ENCODE peak calls at places on chromosomes 2 and 18, in four cellular contexts. B is CD8-positive, alpha-beta T cell; J is A549; H is fibroblast of lung. I is an unnamed sample.
A peak's percentile ranks its signal among the peaks of the same experiment; 100 is the strongest.

GRCh38 chr2:10097352-10098148 is 17.3 kb upstream of the CYS1 start:
- DNase-seq in H (peak; percentile 59), J (peak; percentile 97), B (no peak), I (peak; percentile 88)

GRCh38 chr2:112690853-112691390 is 29.9 kb upstream of the NT5DC4 start:
- DNase-seq in B (peak; percentile 81), H (peak; percentile 48), J (peak; percentile 48), I (peak; percentile 60)

GRCh38 chr2:238425979-238426567 is 654 bp upstream of the ASB1 start:
- DNase-seq in H (peak; percentile 40), B (peak; percentile 55), J (peak; percentile 54), I (no peak)

GRCh38 chr2:120110062-120110362 is 97.1 kb downstream of the EPB41L5 start:
- DNase-seq in B (no peak), J (no peak), H (no peak), I (no peak)

GRCh38 chr2:159144776-159145614 is 141.5 kb downstream of the WDSUB1 start:
- DNase-seq in B (no peak), J (no peak), H (no peak), I (no peak)

GRCh38 chr2:129103922-129104878 is 785.5 kb upstream of the HS6ST1 start:
- DNase-seq in J (no peak), B (no peak), H (no peak), I (no peak)

GRCh38 chr2:95353055-95353575 is 49.4 kb upstream of the FAHD2A start:
- DNase-seq in H (no peak), B (no peak), J (no peak), I (no peak)

GRCh38 chr2:60318544-60318943 is 234.9 kb downstream of the BCL11A start:
- DNase-seq in B (no peak), J (no peak), H (no peak), I (no peak)

GRCh38 chr2:188721231-188721630 is 252.9 kb upstream of the COL3A1 start:
- DNase-seq in H (peak; percentile 73), B (no peak), J (no peak), I (no peak)

GRCh38 chr2:190404487-190404886 is 3.7 kb upstream of the MFSD6 start:
- DNase-seq in B (no peak), H (no peak), J (no peak), I (peak; percentile 64)

GRCh38 chr2:127043367-127044164 is 63.4 kb downstream of the BIN1 start:
- DNase-seq in J (no peak), B (peak; percentile 42), H (no peak), I (no peak)

GRCh38 chr2:217261452-217261851 is 401.6 kb upstream of the TNP1 start:
- DNase-seq in B (no peak), J (no peak), H (no peak), I (no peak)

GRCh38 chr2:144443837-144444236 is 76.1 kb downstream of the ZEB2 start:
- DNase-seq in H (no peak), J (no peak), B (no peak), I (no peak)

GRCh38 chr18:58856881-58857280 is 7.8 kb upstream of the ZNF532 start:
- DNase-seq in B (no peak), H (peak; percentile 60), J (no peak), I (peak; percentile 27)

GRCh38 chr2:54814367-54815155 is 91.1 kb downstream of the EML6 start:
- DNase-seq in J (no peak), H (no peak), B (no peak), I (peak; percentile 34)

GRCh38 chr2:30629866-30630265 is 177.4 kb downstream of the CAPN13 start:
- DNase-seq in B (no peak), J (no peak), H (peak; percentile 23), I (no peak)

GRCh38 chr2:240604291-240604938 is 17.9 kb downstream of the CAPN10 start:
- DNase-seq in H (peak; percentile 65), B (no peak), J (peak; percentile 68), I (peak; percentile 33)

GRCh38 chr2:15673919-15674636 is 82.4 kb downstream of the DDX1 start:
- DNase-seq in B (no peak), J (no peak), H (peak; percentile 43), I (peak; percentile 16)

GRCh38 chr2:233584210-233584609 is 17.6 kb upstream of the USP40 start:
- DNase-seq in B (no peak), H (no peak), J (no peak), I (no peak)

GRCh38 chr2:7925506-7925905 is 756.4 kb upstream of the ID2 start:
- DNase-seq in B (no peak), H (no peak), J (no peak), I (no peak)

GRCh38 chr2:226963528-226963927 is 127.7 kb downstream of the RHBDD1 start:
- DNase-seq in B (no peak), H (peak; percentile 39), J (no peak), I (peak; percentile 41)

GRCh38 chr2:202950592-202950991 is 38.5 kb downstream of the CARF start:
- DNase-seq in J (no peak), B (no peak), H (peak; percentile 16), I (no peak)

GRCh38 chr18:25538175-25538922 is 186.4 kb upstream of the ZNF521 start:
- DNase-seq in H (no peak), J (no peak), B (no peak), I (no peak)
- H3K27ac ChIP-seq in H (no peak overlapping the region), J (no peak overlapping the region), B (no peak overlapping the region), I (no peak overlapping the region)

DNA sequence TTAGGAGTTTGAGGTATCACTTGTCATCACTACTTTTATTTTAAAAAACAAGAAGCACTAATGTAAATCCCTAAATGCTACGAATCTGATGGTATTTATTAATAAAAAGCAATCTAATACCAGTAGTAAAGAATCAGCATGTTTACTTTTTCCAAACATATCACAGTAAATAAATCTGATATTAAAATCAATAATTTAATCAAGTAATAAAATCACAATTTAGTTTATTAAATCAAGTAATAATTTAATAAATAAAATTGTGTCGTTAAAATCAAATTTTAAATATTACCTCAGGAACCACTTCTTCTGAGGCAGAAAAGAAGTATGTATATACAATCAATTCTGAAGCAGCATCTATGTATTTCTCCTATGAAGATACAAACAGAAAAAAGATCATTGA is 18.0 kb downstream of the TMX3 start:
- DNase-seq in B (no peak), J (no peak), H (no peak), I (no peak)
- TF ChIP-seq CTCF in B (no peak), J (no peak), H (no peak), I (no peak)

DNA sequence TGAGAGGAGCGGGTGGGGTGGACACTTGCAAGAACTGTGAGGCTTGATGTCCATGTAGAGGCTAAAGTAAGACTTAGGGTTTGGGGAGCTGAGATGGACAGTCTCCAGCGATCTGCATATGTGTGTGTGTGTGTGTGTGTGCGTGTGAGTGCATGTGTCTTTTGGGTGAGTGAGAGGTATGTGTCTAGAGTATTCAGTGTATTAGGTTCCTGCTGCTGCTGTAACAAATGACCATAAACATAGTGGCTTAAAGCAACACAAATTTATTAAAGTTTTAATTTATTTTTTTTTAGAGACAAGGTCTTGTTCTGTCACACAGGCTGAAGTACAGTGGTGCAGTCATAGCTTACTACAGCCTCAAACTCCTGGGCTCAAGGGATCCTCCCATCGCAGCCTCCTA is 155.4 kb upstream of the SPRED2 start:
- DNase-seq in B (no peak), J (no peak), H (no peak), I (no peak)
- H3K27ac ChIP-seq in B (no peak overlapping the region), J (no peak overlapping the region), H (no peak overlapping the region), I (no peak overlapping the region)

DNA sequence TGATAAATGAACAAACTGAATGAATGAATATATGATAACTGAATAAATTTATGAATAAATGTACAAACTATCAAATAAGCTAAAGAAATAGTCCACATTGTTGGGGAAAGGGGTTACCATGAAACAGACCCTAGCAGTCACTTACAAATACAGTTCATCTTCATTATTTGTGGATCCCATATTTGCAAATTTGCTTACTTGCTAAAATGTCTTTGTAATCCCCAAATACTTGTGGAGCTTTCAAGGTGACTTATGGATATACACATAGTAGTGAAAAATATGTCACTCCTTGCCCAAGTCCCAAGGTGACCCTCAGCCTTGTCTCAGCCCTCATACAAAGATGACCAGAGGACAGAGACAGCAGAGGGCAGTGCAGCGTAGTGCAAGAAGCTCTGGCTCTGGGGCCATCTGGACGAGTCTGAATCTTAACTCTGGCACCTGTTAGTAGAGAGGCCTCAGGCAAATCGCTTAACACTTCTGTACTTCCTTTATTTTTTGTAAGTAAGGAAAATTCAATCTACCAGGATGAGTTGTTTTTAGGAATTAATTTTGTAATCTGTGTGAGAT is 3.1 kb downstream of the PAIP2B start:
- DNase-seq in H (peak; percentile 36), B (no peak), J (peak; percentile 38), I (peak; percentile 18)
- TF ChIP-seq CTCF in H (peak; percentile 28), B (no peak), J (peak; percentile 85), I (peak; percentile 42)

DNA sequence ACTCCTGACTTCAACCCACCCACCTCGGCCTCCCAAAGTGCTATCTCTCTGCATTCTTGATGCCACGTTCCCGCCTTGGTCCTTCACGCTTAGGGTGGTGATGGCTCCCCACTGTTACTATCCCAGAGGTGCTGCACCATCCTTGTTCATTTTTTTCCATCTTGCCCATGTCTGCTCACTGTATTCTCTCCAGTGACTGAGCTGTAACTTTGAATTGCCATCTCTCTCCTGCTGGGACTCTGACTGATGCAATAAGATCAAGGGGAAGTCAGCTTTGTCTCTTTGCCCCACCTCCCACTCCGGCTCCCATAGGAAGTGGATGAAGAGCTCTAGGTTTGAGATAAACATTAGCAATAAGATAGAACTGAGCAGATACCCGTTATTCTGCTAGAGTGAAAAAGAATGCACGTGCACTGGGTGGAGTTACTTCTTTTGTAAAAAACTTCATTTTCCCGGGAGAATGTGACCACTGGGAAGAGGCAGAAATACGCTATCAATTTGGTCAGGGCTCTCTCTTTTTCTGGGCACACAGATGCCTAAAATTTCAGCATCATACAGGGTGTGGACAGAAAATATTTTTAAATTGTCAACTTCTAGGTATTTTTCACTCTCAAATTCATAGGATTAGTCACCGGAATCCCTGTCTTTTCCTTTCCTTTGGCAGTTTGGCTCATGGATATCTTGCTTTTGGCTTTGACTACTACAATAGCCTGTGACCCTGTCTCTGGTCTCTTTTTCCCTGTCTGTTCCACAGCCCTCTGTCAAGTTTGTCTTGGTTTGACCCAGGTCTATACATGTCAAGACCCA is 105.4 kb downstream of the POLR1A start:
- DNase-seq in J (no peak), H (no peak), B (no peak), I (no peak)
- H3K27ac ChIP-seq in J (peak overlapping the region; percentile 16), H (no peak overlapping the region), B (no peak overlapping the region), I (no peak overlapping the region)

GRCh38 chr2:39787123-39787522 is 8.1 kb upstream of the THUMPD2 start:
- DNase-seq in B (no peak), J (no peak), H (no peak), I (no peak)
- TF ChIP-seq CTCF in B (no peak), J (no peak), H (no peak), I (no peak)

I was measured in RWPE1.